ENCODE peak calls at places on chromosome 17, in five cellular contexts. C is mesendoderm, F is IMR-90, X is H1, U is neuronal stem cell. H is an unnamed sample.

GRCh38 chr17:9645858-9646555 is 690 bp downstream of the USP43 start:
- DNase-seq in C (peak), U (peak), X (peak), F (no peak), H (peak)

GRCh38 chr17:2990396-2990795 is 73.0 kb downstream of the OR1D5 start:
- DNase-seq in C (no peak), U (no peak), F (no peak), X (no peak), H (peak)

GRCh38 chr17:38663964-38664644 is 10.7 kb downstream of the EPOP start:
- DNase-seq in X (no peak), C (no peak), F (no peak), U (no peak), H (no peak)

GRCh38 chr17:6551909-6552768 is 4.2 kb downstream of the PITPNM3 start:
- DNase-seq in F (no peak), X (no peak), U (no peak), C (no peak), H (no peak)

GRCh38 chr17:79027925-79028491 is 4.0 kb downstream of the C1QTNF1 start:
- DNase-seq in C (no peak), F (no peak), U (no peak), X (no peak), H (no peak)

GRCh38 chr17:15298176-15298575 is 33.0 kb upstream of the PMP22 start:
- DNase-seq in C (no peak), U (no peak), X (no peak), F (peak), H (no peak)

GRCh38 chr17:39730095-39730921 is at the start of gene MIEN1:
- DNase-seq in U (peak), X (peak), C (peak), F (peak), H (peak)

GRCh38 chr17:36816889-36817288 is 120.4 kb upstream of the LHX1 start:
- DNase-seq in C (no peak), U (no peak), X (no peak), F (no peak), H (no peak)

GRCh38 chr17:72187544-72187943 is 66.7 kb downstream of the SOX9 start:
- DNase-seq in X (no peak), U (peak), C (no peak), F (peak), H (no peak)

GRCh38 chr17:48262982-48263586 is 155.5 kb downstream of the SNX11 start:
- DNase-seq in X (no peak), F (peak), U (no peak), C (no peak), H (no peak)

GRCh38 chr17:16313159-16314090 is 39.8 kb downstream of the CENPV start:
- DNase-seq in U (no peak), F (peak), C (no peak), X (no peak), H (no peak)

GRCh38 chr17:33858682-33859081 is 396.4 kb upstream of the CCL2 start:
- DNase-seq in C (no peak), X (no peak), U (no peak), F (no peak), H (no peak)

GRCh38 chr17:76179496-76180467 is 38.7 kb upstream of the FOXJ1 start:
- DNase-seq in F (peak), U (no peak), C (peak), X (no peak), H (no peak)

GRCh38 chr17:35819456-35819855 is 10.2 kb downstream of the TAF15 start:
- DNase-seq in U (no peak), X (no peak), F (no peak), C (no peak), H (no peak)

GRCh38 chr17:30357476-30357875 is 21.3 kb upstream of the CPD start:
- DNase-seq in U (no peak), X (no peak), C (no peak), F (no peak), H (no peak)

GRCh38 chr17:59963738-59964454 is 644 bp downstream of the RNFT1 start:
- DNase-seq in X (peak), F (peak), U (no peak), C (peak), H (peak)

GRCh38 chr17:72120878-72121163 is at the start of gene SOX9:
- DNase-seq in U (peak), X (peak), C (peak), F (peak), H (no peak)

GRCh38 chr17:71188811-71189492 is 931.9 kb upstream of the SOX9 start:
- DNase-seq in C (no peak), U (no peak), X (no peak), F (peak), H (peak)

GRCh38 chr17:54937426-54937825 is 31.0 kb downstream of the COX11 start:
- DNase-seq in X (no peak), U (no peak), F (no peak), C (no peak), H (peak)

GRCh38 chr17:49548051-49548505 is 27.6 kb upstream of the NXPH3 start:
- DNase-seq in U (no peak), X (no peak), C (no peak), F (no peak), H (no peak)

GRCh38 chr17:7523033-7523432 is 25.8 kb upstream of the TNFSF12 start:
- DNase-seq in F (no peak), U (no peak), C (peak), X (peak), H (peak)

GRCh38 chr17:28173071-28173561 is 130.6 kb downstream of the NLK start:
- DNase-seq in F (no peak), X (no peak), C (peak), U (no peak), H (no peak)

GRCh38 chr17:3636908-3637373 is 381 bp downstream of the CTNS start:
- DNase-seq in X (no peak), C (peak), U (no peak), F (no peak), H (no peak)

DNA sequence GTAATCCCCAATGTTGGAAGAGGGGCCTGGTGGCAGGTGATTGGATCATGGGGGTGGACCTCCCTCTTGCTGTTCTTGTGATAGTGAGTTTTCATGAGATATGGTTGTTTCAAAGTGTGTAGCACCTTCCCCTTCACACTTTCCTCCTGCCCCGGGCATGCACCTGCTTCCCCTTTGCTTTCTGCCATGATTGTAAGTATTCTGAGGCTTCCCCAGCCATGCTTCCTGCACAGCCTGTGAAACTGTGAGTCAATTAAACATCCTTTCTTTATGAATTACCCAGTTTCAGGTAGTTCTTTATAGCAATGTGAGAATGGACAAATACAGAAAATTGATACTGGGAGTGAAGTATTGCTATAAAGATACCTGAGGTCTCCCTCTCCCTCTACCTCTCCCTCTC is 29.4 kb downstream of the RNF112 start:
- DNase-seq in X (no peak), F (no peak), C (no peak), U (no peak), H (no peak)
- H2BK5ac ChIP-seq in X (no peak), F (no peak), C (no peak), U (no peak), H (no peak)

DNA sequence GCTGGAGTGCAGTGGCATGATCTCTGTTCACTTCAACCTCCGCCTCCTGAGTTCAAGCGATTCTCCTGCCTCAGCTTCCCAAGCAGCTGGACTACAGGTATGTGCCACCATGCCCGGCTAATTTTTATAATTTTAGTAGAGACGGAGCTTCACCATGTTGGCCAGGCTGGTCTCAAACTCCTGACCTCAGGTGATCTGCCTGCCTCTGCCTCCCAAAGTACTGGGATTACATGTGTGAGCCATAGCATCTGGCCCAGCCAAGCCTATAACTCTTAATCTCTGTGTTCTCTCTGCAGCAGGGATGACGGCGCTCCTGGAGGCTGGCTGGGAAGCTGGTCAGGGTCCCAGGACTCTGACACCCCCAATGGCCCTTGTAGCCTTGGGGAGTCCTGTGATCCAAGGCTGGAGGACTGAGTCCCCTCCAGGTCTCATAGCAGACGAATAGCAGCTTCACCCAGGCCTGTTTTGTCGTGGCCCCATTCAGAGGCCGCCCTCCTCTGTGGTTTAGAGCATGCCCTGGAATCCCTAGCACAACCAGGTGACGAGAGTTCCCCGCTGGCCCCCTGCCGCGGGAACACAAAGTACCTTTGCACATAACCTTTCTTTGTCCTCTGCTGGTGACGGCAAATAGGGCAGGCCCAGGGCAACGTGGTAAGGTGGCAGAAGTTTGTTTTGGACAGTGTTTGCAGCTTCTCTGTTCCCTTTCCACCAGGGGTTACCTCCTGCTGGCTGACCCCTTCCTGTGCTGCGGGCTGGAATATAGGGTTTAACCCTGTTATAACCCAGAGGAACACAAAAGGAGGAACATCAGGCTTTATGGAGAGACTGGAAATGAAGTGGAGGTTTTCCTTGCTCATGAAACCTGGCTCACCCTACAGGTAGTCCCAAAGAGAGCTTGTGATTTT is 43.0 kb upstream of the TOB1 start:
- DNase-seq in X (peak), C (peak), U (no peak), F (no peak), H (no peak)
- H3K27ac ChIP-seq in X (peak), C (no peak), U (no peak), F (no peak), H (no peak)

DNA sequence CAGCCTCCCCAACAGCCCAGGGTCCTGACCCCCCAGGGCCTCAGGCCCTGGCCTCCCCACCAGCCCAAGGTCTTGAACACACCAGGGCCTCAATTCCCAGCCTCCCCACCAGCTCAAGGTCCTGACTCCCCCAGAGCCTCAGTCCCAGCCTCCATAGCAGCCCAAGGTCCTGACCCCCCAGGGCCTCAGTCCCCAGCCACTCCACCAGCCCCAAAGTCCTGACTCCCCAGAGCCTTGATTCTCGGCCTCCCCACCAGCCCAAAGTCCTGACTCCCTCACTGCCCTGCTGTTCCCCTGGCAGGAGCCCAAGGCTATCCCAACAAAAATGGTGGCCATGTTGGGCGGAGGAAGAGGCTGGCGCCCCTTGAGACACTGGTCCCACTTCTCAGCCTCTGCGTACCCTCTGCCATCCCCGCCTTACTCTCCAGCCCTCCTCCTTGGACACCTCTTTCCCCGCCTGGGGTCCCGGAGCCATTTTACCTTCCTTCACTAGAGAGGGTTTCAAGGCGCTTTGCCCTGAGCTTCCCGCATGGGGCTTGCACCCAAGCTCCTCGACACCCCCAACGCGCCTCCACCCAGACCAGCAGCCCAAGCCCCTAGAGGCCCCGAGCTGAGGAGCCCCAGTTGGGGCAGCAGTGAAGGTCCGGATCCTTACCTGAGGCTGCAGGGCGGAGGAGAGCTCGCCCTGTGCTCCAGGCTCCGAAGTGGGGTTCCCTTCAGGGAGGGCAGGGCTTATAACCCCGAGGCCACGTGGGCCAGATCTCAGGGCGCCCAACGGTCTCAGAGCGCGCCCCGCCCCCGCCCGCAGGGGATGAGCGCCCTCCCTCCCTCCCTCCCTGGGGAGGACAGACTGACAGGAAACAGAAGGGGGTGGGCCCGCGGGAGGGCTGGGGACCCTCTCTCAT is 3.5 kb upstream of the TSPOAP1 start:
- DNase-seq in C (no peak), X (no peak), U (no peak), F (no peak), H (no peak)
- H3K4me3 ChIP-seq in C (no peak), X (no peak), U (no peak), F (no peak), H (no peak)

GRCh38 chr17:81346090-81346907 is 49.0 kb upstream of the BAHCC1 start:
- DNase-seq in F (peak), X (peak), C (peak), U (peak), H (peak)
- H2BK5ac ChIP-seq in F (peak), X (no peak), C (no peak), U (peak), H (peak)

DNA sequence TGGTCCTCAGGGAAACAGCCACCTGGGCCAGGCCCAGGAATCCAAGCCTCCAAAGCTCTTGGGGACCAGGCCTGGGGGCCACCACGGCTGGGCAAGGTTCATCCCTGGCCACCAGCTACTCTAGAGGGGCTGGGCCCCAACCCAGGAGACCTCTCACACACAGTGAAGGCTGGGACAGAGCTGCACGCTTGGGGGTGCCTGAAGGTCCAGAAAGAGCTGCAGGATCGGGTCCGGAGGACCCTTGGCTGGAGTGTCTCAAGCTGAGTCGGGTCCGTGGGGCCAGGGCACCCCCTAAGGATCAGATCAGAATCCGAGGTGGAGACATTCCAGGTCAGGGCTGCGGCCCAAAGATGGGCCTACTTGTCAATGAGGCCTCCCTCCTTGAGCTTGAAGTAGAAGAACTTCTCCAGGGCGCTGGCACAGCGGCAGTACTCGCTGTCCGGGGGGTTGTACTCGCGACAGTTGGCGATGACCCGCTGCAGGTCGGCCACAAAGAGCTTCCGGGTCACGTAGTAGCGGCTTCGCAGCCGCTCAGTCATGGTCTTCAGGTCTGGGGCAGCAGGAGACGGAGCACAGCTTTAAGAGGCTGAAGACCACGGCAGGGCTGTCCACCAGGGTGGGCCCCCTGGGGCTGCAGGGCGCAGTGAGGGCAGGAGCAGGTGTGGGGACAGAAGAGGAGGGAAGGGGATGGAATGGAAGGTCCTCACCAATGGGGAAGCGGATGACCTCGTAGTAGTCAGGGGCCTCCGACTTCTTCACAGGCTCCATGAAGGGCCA is 967 bp upstream of the DHX58 start:
- DNase-seq in F (no peak), C (no peak), U (no peak), X (no peak), H (no peak)
- H3K27ac ChIP-seq in F (no peak), C (no peak), U (no peak), X (no peak), H (no peak)

DNA sequence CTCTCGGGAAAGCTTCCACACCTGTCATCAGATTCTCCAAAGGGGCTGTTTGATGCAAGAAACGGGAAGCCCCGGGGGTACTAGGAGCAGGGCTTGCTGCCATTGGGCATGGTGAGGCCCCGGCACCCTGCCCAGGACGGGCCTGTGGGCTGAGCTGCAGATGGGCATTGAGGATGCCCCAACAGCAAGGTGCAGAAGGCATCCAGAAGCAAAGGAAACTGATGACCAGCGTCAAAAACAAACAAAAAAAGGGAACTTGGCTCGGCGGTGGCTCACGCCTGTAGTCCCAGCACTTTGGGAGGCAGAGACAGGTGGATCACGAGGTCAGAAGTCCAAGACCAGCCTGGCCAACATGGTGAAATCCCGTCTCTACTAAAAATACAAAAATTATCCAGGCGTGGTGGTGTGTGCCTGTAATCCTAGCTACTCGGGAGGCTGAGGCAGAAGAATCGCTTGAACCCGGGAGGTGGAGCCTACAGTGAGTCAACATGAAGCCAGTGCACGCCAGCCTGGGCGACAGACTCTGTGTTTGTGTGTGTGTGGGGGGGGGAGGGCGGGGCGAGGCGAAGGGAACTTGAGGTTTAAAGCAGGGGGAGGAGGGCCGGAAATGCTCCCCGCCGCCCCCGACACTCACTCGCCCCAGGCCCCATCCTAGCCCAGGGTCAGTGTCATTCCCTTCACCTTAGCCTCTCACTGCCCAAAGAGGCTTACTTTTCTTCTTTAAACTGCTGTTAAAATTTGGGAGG is 1.7 kb upstream of the LIMD2 start:
- DNase-seq in F (no peak), U (no peak), C (no peak), X (no peak), H (no peak)
- H3K4me3 ChIP-seq in F (no peak), U (no peak), C (peak), X (peak), H (no peak)

DNA sequence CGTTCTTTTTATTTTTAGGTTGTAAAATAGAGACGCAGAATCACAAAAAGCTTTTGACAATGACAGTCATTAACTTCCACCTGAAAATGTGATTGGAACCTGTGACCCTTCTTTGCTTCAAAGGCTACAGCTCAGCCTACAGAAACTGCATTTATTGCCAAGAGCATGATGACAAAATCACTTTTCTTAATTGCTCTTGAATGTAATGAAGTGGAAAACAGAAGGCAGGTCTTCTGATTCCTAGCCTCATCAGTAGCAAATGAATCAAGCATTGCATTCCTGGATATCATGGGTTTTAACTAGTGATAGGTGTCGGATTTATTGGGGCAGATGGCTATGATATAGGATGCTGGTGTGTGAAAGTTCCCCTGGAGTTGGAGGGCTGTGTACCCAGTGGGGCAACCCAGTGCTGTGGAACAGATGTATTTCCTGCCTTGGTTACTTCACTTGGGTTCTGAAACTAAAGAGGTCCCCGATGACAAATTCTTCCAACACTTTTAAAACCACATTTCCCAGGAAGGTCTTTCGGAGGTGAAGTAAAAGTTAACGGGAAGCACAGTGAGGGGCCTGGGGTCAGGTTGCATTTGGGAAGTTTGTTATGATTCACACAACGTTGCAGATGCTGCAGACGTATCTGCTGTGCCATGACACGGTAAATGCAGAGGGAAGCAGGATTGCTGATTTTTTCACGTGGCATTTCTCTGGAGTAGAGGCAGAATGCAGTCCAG is 127.5 kb downstream of the HS3ST3A1 start:
- DNase-seq in X (no peak), F (no peak), U (no peak), C (no peak), H (no peak)
- H2BK5ac ChIP-seq in X (no peak), F (no peak), U (no peak), C (no peak), H (no peak)